ENCODE peak calls at places on chromosomes 13 and 19, in four cellular contexts. H is SK-N-MC, L is SK-N-SH, Q is endothelial cell of umbilical vein. P is an unnamed sample.

GRCh38 chr19:18385675-18386542 is at the start of gene GDF15:
- DNase-seq in H (no peak), L (peak), Q (peak), P (peak)

GRCh38 chr19:28316464-28316863 is 896.5 kb downstream of the UQCRFS1 start:
- DNase-seq in H (no peak), L (no peak), Q (no peak), P (no peak)

GRCh38 chr13:79317856-79318255 is 88.2 kb downstream of the RBM26 start:
- DNase-seq in H (no peak), L (peak), Q (no peak), P (no peak)

GRCh38 chr13:39385621-39386231 is 217.3 kb downstream of the LHFPL6 start:
- DNase-seq in H (no peak), L (no peak), Q (peak), P (no peak)

GRCh38 chr19:34678085-34678412 is 571 bp downstream of the ZNF302 start:
- DNase-seq in H (no peak), L (no peak), Q (no peak), P (no peak)

GRCh38 chr13:26679411-26679810 is 81.2 kb downstream of the GPR12 start:
- DNase-seq in H (no peak), L (no peak), Q (no peak), P (no peak)

GRCh38 chr13:71477735-71478134 is 389.3 kb downstream of the DACH1 start:
- DNase-seq in H (no peak), L (no peak), Q (no peak), P (no peak)

GRCh38 chr19:12265921-12266704 is 28.6 kb downstream of the ZNF44 start:
- DNase-seq in H (no peak), L (no peak), Q (no peak), P (no peak)

GRCh38 chr19:8643860-8644653 is 13.6 kb downstream of the NFILZ start:
- DNase-seq in H (no peak), L (no peak), Q (no peak), P (no peak)

GRCh38 chr19:53503126-53503525 is 34.8 kb upstream of the ZNF331 start:
- DNase-seq in H (no peak), L (no peak), Q (no peak), P (no peak)

GRCh38 chr19:41420101-41420880 is 6.9 kb downstream of the B3GNT8 start:
- DNase-seq in H (no peak), L (no peak), Q (no peak), P (no peak)

GRCh38 chr19:41421973-41422372 is 5.2 kb downstream of the B3GNT8 start:
- DNase-seq in H (no peak), L (no peak), Q (no peak), P (no peak)

GRCh38 chr19:41422955-41423354 is 4.2 kb downstream of the B3GNT8 start:
- DNase-seq in H (no peak), L (no peak), Q (no peak), P (no peak)

GRCh38 chr19:41422456-41422855 is 4.7 kb downstream of the B3GNT8 start:
- DNase-seq in H (no peak), L (no peak), Q (no peak), P (no peak)

GRCh38 chr19:41421314-41421713 is 5.9 kb downstream of the B3GNT8 start:
- DNase-seq in H (no peak), L (no peak), Q (no peak), P (no peak)
- H3K27ac ChIP-seq in H (no peak), L (no peak), Q (no peak), P (no peak)

DNA sequence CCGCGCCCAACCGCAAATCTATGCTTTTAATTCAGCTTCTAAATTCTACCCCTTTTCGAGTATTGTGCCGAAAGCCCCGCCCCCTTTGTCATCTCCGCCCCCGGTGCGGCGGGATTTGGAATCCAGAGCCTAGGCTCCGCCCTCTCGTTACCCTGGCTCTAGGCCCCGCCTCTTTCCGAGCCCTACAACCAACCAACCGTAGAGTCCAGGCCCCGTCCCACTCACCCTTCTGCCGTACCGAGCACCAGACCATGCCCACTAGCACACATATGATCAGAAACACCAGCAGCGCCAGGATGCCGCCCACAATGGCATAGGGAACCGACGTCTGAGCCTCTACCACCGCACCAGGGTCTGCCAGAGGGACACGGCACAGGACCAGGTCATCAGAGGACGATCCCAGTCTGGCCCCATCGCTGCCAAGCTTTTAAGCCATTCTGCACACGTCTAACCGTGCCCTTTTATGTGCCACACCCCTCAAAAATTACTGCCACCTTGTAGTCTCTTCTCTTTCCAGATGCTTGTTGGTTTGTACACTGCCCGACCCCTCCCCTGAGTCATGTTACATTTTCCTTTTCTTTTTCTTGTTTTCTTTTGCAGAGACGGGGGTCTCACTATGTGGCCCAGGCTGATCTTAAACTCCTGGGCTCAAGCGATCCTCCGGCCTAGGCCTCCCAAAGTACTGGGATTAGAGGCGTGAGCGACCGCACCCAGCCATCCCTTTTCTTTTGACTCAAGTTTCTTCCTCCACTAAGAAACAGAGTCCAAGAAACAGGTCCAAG is 4.7 kb upstream of the ZNF428 start:
- DNase-seq in H (no peak), L (peak), Q (no peak), P (no peak)
- TF ChIP-seq POLR2AphosphoS5 in H (no peak), L (no peak), Q (no peak), P (no peak)

DNA sequence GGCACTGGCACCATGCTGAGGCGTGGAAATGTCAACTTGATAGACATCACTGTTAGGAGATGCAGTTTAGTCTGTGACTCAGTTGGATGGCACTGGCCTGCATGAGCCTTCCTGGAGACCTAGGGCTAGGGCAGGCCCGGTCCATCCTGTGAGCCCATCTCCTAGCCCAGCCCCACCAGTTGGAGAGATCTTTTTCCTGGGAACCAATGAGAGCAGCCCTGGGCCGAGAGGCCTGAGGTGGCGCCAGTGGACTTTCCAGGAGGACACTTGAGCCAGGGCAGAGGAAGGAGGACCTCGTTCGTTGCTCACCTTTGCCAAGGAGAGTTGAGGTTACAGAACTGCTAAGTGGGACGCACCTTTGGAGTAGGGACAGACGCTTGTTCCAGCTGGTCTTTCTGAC is 100.5 kb upstream of the TEX29 start:
- DNase-seq in H (no peak), L (no peak), Q (no peak), P (no peak)
- H3K27ac ChIP-seq in H (no peak), L (no peak), Q (no peak), P (peak)

DNA sequence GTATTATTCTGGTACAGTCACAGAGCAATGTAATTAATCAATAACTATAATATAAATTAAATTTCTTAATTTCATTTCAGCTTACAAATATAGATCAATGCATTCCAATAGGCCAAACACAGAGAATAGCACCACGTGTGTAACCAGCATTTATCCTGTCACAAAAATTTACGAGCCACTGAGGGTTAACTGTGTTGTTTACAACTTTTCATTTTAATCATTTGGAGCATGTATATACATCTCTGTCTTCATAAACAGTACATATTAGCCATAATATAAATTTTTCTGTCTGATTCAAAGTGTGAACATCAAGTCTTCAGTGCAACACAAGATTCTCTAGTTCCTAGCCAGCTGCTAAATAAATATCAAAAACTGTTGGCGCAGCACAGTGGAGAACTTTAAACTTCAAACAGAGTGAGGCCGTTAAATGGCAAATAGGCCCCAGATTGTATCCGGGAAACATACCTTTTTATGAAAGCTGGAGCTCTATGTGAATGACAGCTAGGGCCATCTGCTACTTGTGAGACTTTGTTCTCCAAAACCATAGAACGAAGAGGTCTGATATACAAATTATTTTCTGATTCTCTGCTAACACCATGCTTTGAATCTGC is 105.1 kb downstream of the TBC1D4 start:
- DNase-seq in H (no peak), L (no peak), Q (no peak), P (no peak)
- TF ChIP-seq POLR2AphosphoS5 in H (no peak), L (no peak), Q (no peak), P (no peak)

GRCh38 chr13:19182536-19182935 is 912 bp upstream of the TUBA3C start:
- DNase-seq in H (no peak), L (no peak), Q (no peak), P (no peak)

GRCh38 chr13:19181021-19181620 is 503 bp downstream of the TUBA3C start:
- DNase-seq in H (no peak), L (no peak), Q (no peak), P (no peak)

GRCh38 chr13:19178901-19179593 is 2.6 kb downstream of the TUBA3C start:
- DNase-seq in H (no peak), L (no peak), Q (no peak), P (no peak)

GRCh38 chr13:19181621-19182485 is at the start of gene TUBA3C:
- DNase-seq in H (no peak), L (peak), Q (no peak), P (no peak)

DNA sequence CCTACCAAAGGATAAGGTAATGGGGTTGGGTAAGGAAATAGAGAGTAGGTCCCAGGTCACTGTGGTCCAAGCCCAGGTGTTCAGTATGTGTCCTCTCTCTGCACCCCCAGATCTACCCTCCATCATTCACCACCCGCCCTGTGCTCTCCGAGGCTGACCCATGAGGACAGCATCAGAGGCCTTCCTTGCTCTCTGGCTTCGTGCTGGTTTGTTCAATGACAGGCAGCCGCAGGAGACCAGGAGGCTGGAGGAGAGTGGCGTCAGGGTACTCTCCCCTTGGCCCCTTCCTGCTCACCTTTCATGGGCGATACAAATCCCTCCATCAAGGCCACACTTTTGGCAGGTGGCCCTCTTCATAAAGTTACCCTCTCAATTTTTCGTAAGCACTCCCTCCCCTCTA is 1.7 kb downstream of the TUBA3C start:
- DNase-seq in H (no peak), L (no peak), Q (no peak), P (no peak)
- H3K27ac ChIP-seq in H (no peak), L (no peak), Q (no peak), P (no peak)

DNA sequence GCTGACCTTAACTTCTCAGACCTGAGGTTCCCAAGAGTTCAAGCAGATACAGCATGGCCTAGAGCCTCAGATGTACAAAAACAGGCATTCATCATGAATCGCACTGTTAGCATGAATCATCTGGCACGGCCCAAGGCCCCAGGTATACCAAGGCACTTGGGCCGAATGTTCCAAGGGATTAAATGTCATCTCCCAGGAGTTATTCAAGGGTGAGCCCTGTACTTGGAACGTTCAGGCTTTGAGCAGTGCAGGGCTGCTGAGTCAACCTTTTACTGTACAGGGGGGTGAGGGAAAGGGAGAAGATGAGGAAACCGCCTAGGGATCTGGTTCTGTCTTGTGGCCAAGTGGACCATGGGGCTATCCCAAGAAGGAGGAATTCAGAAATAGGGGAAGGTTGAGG is 6.3 kb downstream of the KLK3 start:
- DNase-seq in H (no peak), L (no peak), Q (no peak), P (no peak)
- TF ChIP-seq POLR2AphosphoS5 in H (no peak), L (no peak), Q (no peak), P (no peak)

DNA sequence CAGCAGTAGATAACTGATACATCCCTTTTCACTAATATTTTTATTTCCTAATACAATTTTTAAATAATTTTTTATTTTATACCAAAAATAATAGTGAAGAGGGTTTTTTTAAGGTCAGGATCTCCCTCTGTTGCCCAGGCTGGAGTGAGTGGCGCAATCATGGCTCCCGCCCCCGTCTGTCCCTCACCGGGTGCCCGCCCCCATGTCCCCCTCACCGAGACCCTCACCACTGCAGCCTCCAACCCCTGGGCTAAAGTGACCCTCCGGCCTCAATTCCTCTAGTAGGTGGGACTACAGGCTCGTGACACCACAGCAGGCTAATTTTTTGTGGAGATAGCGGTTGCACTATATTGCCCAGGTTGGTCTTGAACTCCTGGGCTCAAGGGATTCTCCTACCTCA is 17.8 kb upstream of the ZNF846 start:
- DNase-seq in H (no peak), L (no peak), Q (no peak), P (no peak)
- H3K27ac ChIP-seq in H (no peak), L (peak), Q (no peak), P (peak)

DNA sequence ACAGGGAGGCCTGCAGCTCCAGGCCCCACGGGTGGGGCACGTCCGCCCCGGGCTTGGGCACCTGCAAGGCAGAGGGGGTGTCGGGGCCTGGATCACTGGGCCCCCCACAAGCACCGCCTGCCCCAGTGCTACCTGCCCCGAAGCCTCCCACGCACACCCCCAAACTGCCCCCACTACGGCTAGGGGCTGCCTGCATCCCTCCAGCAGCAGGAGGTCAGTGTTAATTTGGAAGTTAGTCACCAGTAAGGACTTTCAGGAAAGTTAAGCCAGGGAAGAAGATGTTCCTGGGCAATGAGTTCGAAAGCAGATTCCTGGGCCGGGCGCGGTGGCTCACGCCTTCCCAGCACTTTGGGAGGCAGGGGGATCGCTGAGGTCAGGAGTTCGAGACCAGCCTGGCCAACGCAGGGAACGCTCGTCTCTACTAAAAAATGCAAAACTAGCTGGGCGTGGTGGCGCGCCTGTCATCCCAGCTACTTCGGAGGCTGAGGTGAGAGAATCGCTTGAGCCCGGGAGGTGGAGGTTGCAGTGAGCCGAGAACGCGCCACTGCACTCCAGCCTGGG is 5.5 kb downstream of the PEAK3 start:
- DNase-seq in H (no peak), L (peak), Q (no peak), P (no peak)
- TF ChIP-seq POLR2AphosphoS5 in H (no peak), L (no peak), Q (no peak), P (no peak)

P was measured in sigmoid colon.